ENCODE peak calls at places on chromosomes 6 and 20, in nine cellular contexts. One of them, this sample, is unnamed.
A peak's percentile ranks its signal among the peaks of the same experiment; 100 is the strongest.

GRCh38 chr6:15752820-15753219 is 90.0 kb upstream of the DTNBP1 start:
- DNase-seq in brain microvascular endothelial cell: no peak
- DNase-seq in NCI-H345: no peak
- DNase-seq in upper lobe of right lung: no peak
- DNase-seq in HTR-8/SVneo: no peak
- DNase-seq in HFF-Myc: no peak
- DNase-seq in cardiac muscle cell: peak; percentile 46
- DNase-seq in NCI-H1694: no peak
- DNase-seq in NAMALWA: no peak
- DNase-seq in this sample: no peak

GRCh38 chr6:37130704-37131103 is 39.2 kb upstream of the PIM1 start:
- DNase-seq in brain microvascular endothelial cell: peak; percentile 41
- DNase-seq in cardiac muscle cell: no peak
- DNase-seq in NCI-H1694: no peak
- DNase-seq in upper lobe of right lung: peak; percentile 88
- DNase-seq in NAMALWA: no peak
- DNase-seq in HTR-8/SVneo: no peak
- DNase-seq in HFF-Myc: no peak
- DNase-seq in NCI-H345: no peak
- DNase-seq in this sample: no peak

GRCh38 chr6:157494132-157494705 is 113.2 kb downstream of the ZDHHC14 start:
- DNase-seq in upper lobe of right lung: no peak
- DNase-seq in NCI-H345: no peak
- DNase-seq in HTR-8/SVneo: no peak
- DNase-seq in HFF-Myc: no peak
- DNase-seq in cardiac muscle cell: no peak
- DNase-seq in NCI-H1694: no peak
- DNase-seq in NAMALWA: no peak
- DNase-seq in brain microvascular endothelial cell: no peak
- DNase-seq in this sample: no peak

GRCh38 chr6:108661430-108661829 is 100.7 kb downstream of the FOXO3 start:
- DNase-seq in NAMALWA: no peak
- DNase-seq in NCI-H1694: no peak
- DNase-seq in upper lobe of right lung: no peak
- DNase-seq in brain microvascular endothelial cell: peak; percentile 47
- DNase-seq in HTR-8/SVneo: no peak
- DNase-seq in NCI-H345: no peak
- DNase-seq in cardiac muscle cell: no peak
- DNase-seq in HFF-Myc: no peak
- DNase-seq in this sample: no peak

GRCh38 chr6:20569000-20569610 is 34.8 kb downstream of the CDKAL1 start:
- DNase-seq in HFF-Myc: no peak
- DNase-seq in NAMALWA: no peak
- DNase-seq in NCI-H345: no peak
- DNase-seq in NCI-H1694: no peak
- DNase-seq in cardiac muscle cell: no peak
- DNase-seq in brain microvascular endothelial cell: no peak
- DNase-seq in HTR-8/SVneo: peak; percentile 4
- DNase-seq in upper lobe of right lung: no peak
- DNase-seq in this sample: no peak

GRCh38 chr6:33173228-33174180 is 18.8 kb downstream of the COL11A2 start:
- DNase-seq in brain microvascular endothelial cell: no peak
- DNase-seq in HFF-Myc: no peak
- DNase-seq in NCI-H1694: no peak
- DNase-seq in HTR-8/SVneo: no peak
- DNase-seq in NCI-H345: no peak
- DNase-seq in cardiac muscle cell: no peak
- DNase-seq in upper lobe of right lung: peak; percentile 31
- DNase-seq in NAMALWA: no peak
- DNase-seq in this sample: no peak

GRCh38 chr20:47318596-47319516 is 37.6 kb downstream of the ZMYND8 start:
- DNase-seq in upper lobe of right lung: peak; percentile 93
- DNase-seq in cardiac muscle cell: peak; percentile 84
- DNase-seq in NCI-H1694: no peak
- DNase-seq in NAMALWA: no peak
- DNase-seq in brain microvascular endothelial cell: peak; percentile 55
- DNase-seq in NCI-H345: peak; percentile 60
- DNase-seq in HFF-Myc: no peak
- DNase-seq in HTR-8/SVneo: no peak
- DNase-seq in this sample: peak; percentile 78

GRCh38 chr20:23157741-23158140 is 71.6 kb upstream of the CD93 start:
- DNase-seq in cardiac muscle cell: no peak
- DNase-seq in HTR-8/SVneo: no peak
- DNase-seq in upper lobe of right lung: no peak
- DNase-seq in NAMALWA: no peak
- DNase-seq in NCI-H345: no peak
- DNase-seq in HFF-Myc: no peak
- DNase-seq in brain microvascular endothelial cell: no peak
- DNase-seq in NCI-H1694: no peak
- DNase-seq in this sample: no peak

GRCh38 chr6:43926644-43927524 is 156.9 kb downstream of the VEGFA start:
- DNase-seq in HTR-8/SVneo: peak; percentile 37
- DNase-seq in NAMALWA: no peak
- DNase-seq in NCI-H345: peak; percentile 28
- DNase-seq in upper lobe of right lung: peak; percentile 78
- DNase-seq in brain microvascular endothelial cell: peak; percentile 51
- DNase-seq in HFF-Myc: no peak
- DNase-seq in NCI-H1694: no peak
- DNase-seq in cardiac muscle cell: peak; percentile 68
- DNase-seq in this sample: peak; percentile 90

GRCh38 chr6:27287751-27288135 is 24.3 kb downstream of the POM121L2 start:
- DNase-seq in NCI-H345: no peak
- DNase-seq in NCI-H1694: no peak
- DNase-seq in brain microvascular endothelial cell: no peak
- DNase-seq in NAMALWA: no peak
- DNase-seq in HFF-Myc: no peak
- DNase-seq in upper lobe of right lung: no peak
- DNase-seq in cardiac muscle cell: no peak
- DNase-seq in HTR-8/SVneo: no peak
- DNase-seq in this sample: no peak

GRCh38 chr20:50169329-50169823 is 15.9 kb upstream of the PEDS1 start:
- DNase-seq in HFF-Myc: peak; percentile 66
- DNase-seq in NCI-H1694: peak; percentile 74
- DNase-seq in NCI-H345: peak; percentile 79
- DNase-seq in HTR-8/SVneo: peak; percentile 93
- DNase-seq in upper lobe of right lung: no peak
- DNase-seq in cardiac muscle cell: peak; percentile 80
- DNase-seq in brain microvascular endothelial cell: peak; percentile 86
- DNase-seq in NAMALWA: peak; percentile 82
- DNase-seq in this sample: peak; percentile 67

GRCh38 chr6:109793793-109794192 is 102.7 kb downstream of the FIG4 start:
- DNase-seq in HFF-Myc: peak; percentile 93
- DNase-seq in NAMALWA: peak; percentile 51
- DNase-seq in upper lobe of right lung: no peak
- DNase-seq in NCI-H345: peak; percentile 85
- DNase-seq in HTR-8/SVneo: peak; percentile 69
- DNase-seq in cardiac muscle cell: peak; percentile 10
- DNase-seq in NCI-H1694: no peak
- DNase-seq in brain microvascular endothelial cell: peak; percentile 93
- DNase-seq in this sample: peak; percentile 80